ENCODE peak calls at places on chromosomes 3 and 15, in six cellular contexts. X is left ventricle myocardium inferior, F is H7, D is sciatic nerve, I is M059J, B is mucosa of descending colon. P is an unnamed sample.

GRCh38 chr15:39462691-39463090 is 118.2 kb upstream of the THBS1 start:
- DNase-seq in X (no peak), F (no peak), D (no peak), I (peak), B (no peak), P (no peak)

GRCh38 chr3:132573657-132574260 is 23.3 kb upstream of the ACKR4 start:
- DNase-seq in X (no peak), F (no peak), D (no peak), I (no peak), B (no peak), P (no peak)

GRCh38 chr3:47365213-47366153 is 15.3 kb upstream of the PTPN23 start:
- DNase-seq in X (no peak), F (no peak), D (no peak), I (peak), B (no peak), P (no peak)

GRCh38 chr3:197508511-197508910 is 47.3 kb downstream of the BDH1 start:
- DNase-seq in X (no peak), F (no peak), D (no peak), I (no peak), B (peak), P (no peak)

GRCh38 chr3:167735233-167736107 is at the start of gene SERPINI1:
- DNase-seq in X (peak), F (peak), D (peak), I (peak), B (peak), P (peak)

GRCh38 chr3:129481783-129482332 is 41.8 kb downstream of the IFT122 start:
- DNase-seq in X (peak), F (no peak), D (peak), I (peak), B (no peak), P (no peak)

GRCh38 chr15:73072894-73073293 is 20.6 kb downstream of the NEO1 start:
- DNase-seq in X (no peak), F (no peak), D (no peak), I (no peak), B (no peak), P (no peak)

GRCh38 chr3:124529826-124530571 is 200.3 kb upstream of the UMPS start:
- DNase-seq in X (no peak), F (peak), D (no peak), I (peak), B (no peak), P (peak)

GRCh38 chr3:182738583-182739514 is 54.5 kb upstream of the ATP11B start:
- DNase-seq in X (no peak), F (no peak), D (no peak), I (no peak), B (no peak), P (peak)

GRCh38 chr3:141457624-141458236 is 29.1 kb upstream of the RASA2 start:
- DNase-seq in X (no peak), F (no peak), D (no peak), I (peak), B (no peak), P (no peak)

GRCh38 chr3:108489776-108490175 is 20.6 kb downstream of the MYH15 start:
- DNase-seq in X (no peak), F (peak), D (no peak), I (peak), B (no peak), P (peak)

GRCh38 chr15:33026614-33027013 is 167.9 kb downstream of the FMN1 start:
- DNase-seq in X (peak), F (no peak), D (no peak), I (no peak), B (no peak), P (no peak)

GRCh38 chr15:37789881-37790280 is 144.6 kb upstream of the TMCO5A start:
- DNase-seq in X (no peak), F (no peak), D (no peak), I (peak), B (no peak), P (no peak)

GRCh38 chr3:45644467-45645201 is 44.6 kb upstream of the SACM1L start:
- DNase-seq in X (no peak), F (no peak), D (no peak), I (peak), B (no peak), P (no peak)

GRCh38 chr3:64355473-64355872 is 130.2 kb upstream of the PRICKLE2 start:
- DNase-seq in X (no peak), F (peak), D (no peak), I (peak), B (no peak), P (no peak)

GRCh38 chr15:70523634-70524033 is 239.7 kb downstream of the UACA start:
- DNase-seq in X (no peak), F (no peak), D (no peak), I (no peak), B (no peak), P (no peak)

GRCh38 chr3:177914224-177914623 is 622.0 kb upstream of the KCNMB2 start:
- DNase-seq in X (no peak), F (no peak), D (no peak), I (no peak), B (no peak), P (no peak)

GRCh38 chr3:188827593-188827992 is 344.2 kb upstream of the TPRG1 start:
- DNase-seq in X (no peak), F (no peak), D (no peak), I (no peak), B (no peak), P (no peak)

GRCh38 chr3:73745429-73746247 is 120.9 kb upstream of the PDZRN3 start:
- DNase-seq in X (no peak), F (no peak), D (no peak), I (no peak), B (no peak), P (no peak)

GRCh38 chr3:1093216-1093615 is 392 bp downstream of the CNTN6 start:
- DNase-seq in X (no peak), F (no peak), D (no peak), I (no peak), B (no peak), P (no peak)

GRCh38 chr15:55277116-55277564 is 12.5 kb downstream of the RAB27A start:
- DNase-seq in X (no peak), F (no peak), D (no peak), I (peak), B (no peak), P (no peak)

GRCh38 chr15:69562564-69562963 is 109.9 kb downstream of the RPLP1 start:
- DNase-seq in X (no peak), F (no peak), D (no peak), I (no peak), B (peak), P (no peak)

GRCh38 chr3:150738688-150739087 is 24.3 kb downstream of the SIAH2 start:
- DNase-seq in X (no peak), F (no peak), D (no peak), I (peak), B (no peak), P (no peak)

GRCh38 chr3:71989165-71989564 is 204.2 kb upstream of the PROK2 start:
- DNase-seq in X (no peak), F (no peak), D (no peak), I (peak), B (no peak), P (no peak)

GRCh38 chr15:58510715-58511465 is 79.1 kb downstream of the LIPC start:
- DNase-seq in X (no peak), F (no peak), D (no peak), I (peak), B (no peak), P (no peak)

GRCh38 chr15:36785396-36785795 is 206.0 kb downstream of the CDIN1 start:
- DNase-seq in X (no peak), F (no peak), D (no peak), I (no peak), B (no peak), P (no peak)

P was measured in mucosa of gallbladder.